ENCODE peak calls at places on chromosomes 7 and 10, in six cellular contexts. One of them, this sample, is unnamed. For H3K36me3, the result is how much of the 10 kb centered on the place peaks cover.

GRCh38 chr10:104501864-104502579 is 139.1 kb upstream of the SORCS3 start:
- DNase-seq in esophagus muscularis mucosa: no peak
- DNase-seq in endothelial cell of umbilical vein: no peak
- DNase-seq in H1: no peak
- DNase-seq in prostate gland: no peak
- DNase-seq in stomach: no peak
- DNase-seq in this sample: no peak

GRCh38 chr10:124339119-124339807 is 79.5 kb downstream of the OAT start:
- DNase-seq in esophagus muscularis mucosa: no peak
- DNase-seq in endothelial cell of umbilical vein: no peak
- DNase-seq in H1: no peak
- DNase-seq in prostate gland: no peak
- DNase-seq in stomach: peak
- DNase-seq in this sample: no peak

GRCh38 chr10:123796736-123797135 is 94.9 kb downstream of the CPXM2 start:
- DNase-seq in esophagus muscularis mucosa: peak
- DNase-seq in endothelial cell of umbilical vein: no peak
- DNase-seq in H1: peak
- DNase-seq in prostate gland: no peak
- DNase-seq in stomach: no peak
- DNase-seq in this sample: no peak

GRCh38 chr7:14765731-14766130 is 136.8 kb downstream of the DGKB start:
- DNase-seq in esophagus muscularis mucosa: no peak
- DNase-seq in endothelial cell of umbilical vein: no peak
- DNase-seq in H1: no peak
- DNase-seq in prostate gland: no peak
- DNase-seq in stomach: no peak
- DNase-seq in this sample: no peak

GRCh38 chr10:70052462-70053211 is at the start of gene MACROH2A2:
- DNase-seq in esophagus muscularis mucosa: peak
- DNase-seq in endothelial cell of umbilical vein: peak
- DNase-seq in H1: peak
- DNase-seq in prostate gland: peak
- DNase-seq in stomach: peak
- DNase-seq in this sample: no peak

GRCh38 chr10:67815571-67816059 is 22.4 kb downstream of the DNAJC12 start:
- DNase-seq in esophagus muscularis mucosa: no peak
- DNase-seq in endothelial cell of umbilical vein: peak
- DNase-seq in H1: no peak
- DNase-seq in prostate gland: peak
- DNase-seq in stomach: no peak
- DNase-seq in this sample: peak

GRCh38 chr7:150874401-150875198 is 22.3 kb downstream of the AOC1 start:
- DNase-seq in esophagus muscularis mucosa: peak
- DNase-seq in endothelial cell of umbilical vein: no peak
- DNase-seq in H1: no peak
- DNase-seq in prostate gland: no peak
- DNase-seq in stomach: no peak
- DNase-seq in this sample: no peak

GRCh38 chr10:97849491-97850402 is at the start of gene GOLGA7B:
- DNase-seq in esophagus muscularis mucosa: no peak
- DNase-seq in endothelial cell of umbilical vein: peak
- DNase-seq in H1: peak
- DNase-seq in prostate gland: no peak
- DNase-seq in stomach: peak
- DNase-seq in this sample: no peak

GRCh38 chr7:135386181-135386580 is 123.7 kb downstream of the CNOT4 start:
- DNase-seq in esophagus muscularis mucosa: no peak
- DNase-seq in endothelial cell of umbilical vein: peak
- DNase-seq in H1: no peak
- DNase-seq in prostate gland: no peak
- DNase-seq in stomach: no peak
- DNase-seq in this sample: no peak

GRCh38 chr10:58898854-58899573 is 277.4 kb upstream of the PHYHIPL start:
- DNase-seq in esophagus muscularis mucosa: no peak
- DNase-seq in endothelial cell of umbilical vein: no peak
- DNase-seq in H1: no peak
- DNase-seq in prostate gland: no peak
- DNase-seq in stomach: no peak
- DNase-seq in this sample: no peak

GRCh38 chr10:6044060-6044459 is 18.1 kb downstream of the IL2RA start:
- DNase-seq in esophagus muscularis mucosa: peak
- DNase-seq in endothelial cell of umbilical vein: no peak
- DNase-seq in H1: peak
- DNase-seq in prostate gland: no peak
- DNase-seq in stomach: no peak
- DNase-seq in this sample: no peak

GRCh38 chr7:77419102-77419501 is 3.0 kb upstream of the GSAP start:
- DNase-seq in esophagus muscularis mucosa: no peak
- DNase-seq in endothelial cell of umbilical vein: no peak
- DNase-seq in H1: no peak
- DNase-seq in prostate gland: no peak
- DNase-seq in stomach: no peak
- DNase-seq in this sample: no peak

GRCh38 chr10:15440204-15440711 is 69.2 kb upstream of the FAM171A1 start:
- DNase-seq in esophagus muscularis mucosa: no peak
- DNase-seq in endothelial cell of umbilical vein: no peak
- DNase-seq in H1: no peak
- DNase-seq in prostate gland: no peak
- DNase-seq in stomach: no peak
- DNase-seq in this sample: no peak

GRCh38 chr10:94583164-94583563 is 37.6 kb downstream of the HELLS start:
- DNase-seq in esophagus muscularis mucosa: no peak
- DNase-seq in endothelial cell of umbilical vein: no peak
- DNase-seq in H1: no peak
- DNase-seq in prostate gland: no peak
- DNase-seq in stomach: no peak
- DNase-seq in this sample: no peak

GRCh38 chr10:69434169-69434568 is 17.1 kb upstream of the TSPAN15 start:
- DNase-seq in esophagus muscularis mucosa: no peak
- DNase-seq in endothelial cell of umbilical vein: peak
- DNase-seq in H1: no peak
- DNase-seq in prostate gland: no peak
- DNase-seq in stomach: no peak
- DNase-seq in this sample: no peak

GRCh38 chr10:14502451-14502850 is 171.7 kb upstream of the FRMD4A start:
- DNase-seq in esophagus muscularis mucosa: no peak
- DNase-seq in endothelial cell of umbilical vein: no peak
- DNase-seq in H1: no peak
- DNase-seq in prostate gland: no peak
- DNase-seq in stomach: no peak
- DNase-seq in this sample: no peak

GRCh38 chr10:98424308-98425254 is 9.6 kb upstream of the PYROXD2 start:
- DNase-seq in esophagus muscularis mucosa: no peak
- DNase-seq in endothelial cell of umbilical vein: no peak
- DNase-seq in H1: no peak
- DNase-seq in prostate gland: no peak
- DNase-seq in stomach: peak
- DNase-seq in this sample: no peak

GRCh38 chr7:82284936-82285519 is 158.5 kb downstream of the CACNA2D1 start:
- DNase-seq in esophagus muscularis mucosa: no peak
- DNase-seq in endothelial cell of umbilical vein: no peak
- DNase-seq in H1: no peak
- DNase-seq in prostate gland: no peak
- DNase-seq in stomach: no peak
- DNase-seq in this sample: no peak

GRCh38 chr7:74183142-74183541 is 9.0 kb downstream of the EIF4H start:
- DNase-seq in esophagus muscularis mucosa: no peak
- DNase-seq in endothelial cell of umbilical vein: no peak
- DNase-seq in H1: no peak
- DNase-seq in prostate gland: peak
- DNase-seq in stomach: no peak
- DNase-seq in this sample: no peak

GRCh38 chr10:119650692-119651513 is at the start of gene BAG3:
- DNase-seq in esophagus muscularis mucosa: peak
- DNase-seq in endothelial cell of umbilical vein: peak
- DNase-seq in H1: peak
- DNase-seq in prostate gland: peak
- DNase-seq in stomach: peak
- DNase-seq in this sample: no peak

GRCh38 chr10:1217237-1217587 is 161.0 kb downstream of the WDR37 start:
- DNase-seq in esophagus muscularis mucosa: no peak
- DNase-seq in endothelial cell of umbilical vein: no peak
- DNase-seq in H1: no peak
- DNase-seq in prostate gland: no peak
- DNase-seq in stomach: no peak
- DNase-seq in this sample: no peak

GRCh38 chr10:127200646-127201045 is 4.3 kb upstream of the INSYN2A start:
- DNase-seq in esophagus muscularis mucosa: no peak
- DNase-seq in endothelial cell of umbilical vein: no peak
- DNase-seq in H1: no peak
- DNase-seq in prostate gland: no peak
- DNase-seq in stomach: no peak
- DNase-seq in this sample: no peak

GRCh38 chr10:119281581-119282071 is 74.3 kb downstream of the GRK5 start:
- DNase-seq in esophagus muscularis mucosa: no peak
- DNase-seq in endothelial cell of umbilical vein: no peak
- DNase-seq in H1: no peak
- DNase-seq in prostate gland: peak
- DNase-seq in stomach: peak
- DNase-seq in this sample: no peak

GRCh38 chr7:149720372-149721083 is 52.9 kb downstream of the ZNF467 start:
- DNase-seq in esophagus muscularis mucosa: no peak
- DNase-seq in endothelial cell of umbilical vein: no peak
- DNase-seq in H1: no peak
- DNase-seq in prostate gland: peak
- DNase-seq in stomach: peak
- DNase-seq in this sample: no peak

DNA sequence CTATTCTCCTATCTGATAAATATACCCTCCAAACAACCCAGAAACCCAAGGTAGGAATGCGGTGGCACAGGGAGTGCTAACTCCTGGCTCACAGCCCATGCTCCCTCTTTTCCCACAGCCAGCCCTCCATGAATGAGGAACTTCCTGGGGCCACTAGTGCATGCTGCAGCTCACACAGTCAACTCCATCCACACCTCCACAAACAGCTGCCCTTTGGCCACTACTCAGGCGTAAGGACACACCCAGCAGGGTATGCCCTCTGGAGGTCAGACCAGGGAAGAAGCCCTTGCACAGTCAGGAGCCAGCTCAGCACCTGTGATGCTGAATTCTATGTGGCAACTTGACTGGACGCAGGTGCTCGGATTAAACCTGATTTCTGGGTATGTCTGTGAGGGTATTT is 85.2 kb upstream of the PIK3CG start:
- DNase-seq in esophagus muscularis mucosa: no peak
- DNase-seq in endothelial cell of umbilical vein: no peak
- DNase-seq in H1: peak
- DNase-seq in prostate gland: no peak
- DNase-seq in stomach: peak
- DNase-seq in this sample: no peak
- TF ChIP-seq CTCF in esophagus muscularis mucosa: no peak
- TF ChIP-seq CTCF in endothelial cell of umbilical vein: no peak
- TF ChIP-seq CTCF in H1: peak
- TF ChIP-seq CTCF in prostate gland: no peak
- TF ChIP-seq CTCF in stomach: no peak
- TF ChIP-seq CTCF in this sample: peak

DNA sequence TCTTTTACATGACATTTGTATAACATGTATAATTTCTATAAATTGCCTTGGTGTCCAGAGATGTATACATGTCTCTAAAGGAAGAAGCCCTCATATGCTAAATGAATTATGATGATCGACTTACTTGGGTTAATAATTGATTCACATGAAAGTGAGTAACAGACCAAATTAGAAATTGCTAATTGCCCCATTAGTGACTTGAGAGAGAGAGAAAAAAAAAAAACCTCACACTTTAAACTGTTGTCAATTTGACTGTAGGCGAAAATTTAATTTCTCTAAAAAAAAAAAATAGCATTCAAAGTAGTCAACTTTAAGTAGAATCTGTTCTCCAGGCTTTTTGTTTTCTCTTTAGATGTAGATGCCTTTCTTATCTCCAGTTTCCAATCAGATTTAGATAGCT is 383.3 kb downstream of the SH2D4B start:
- DNase-seq in esophagus muscularis mucosa: no peak
- DNase-seq in endothelial cell of umbilical vein: no peak
- DNase-seq in H1: no peak
- DNase-seq in prostate gland: no peak
- DNase-seq in stomach: no peak
- DNase-seq in this sample: no peak
- H3K36me3 ChIP-seq in esophagus muscularis mucosa: under half
- H3K36me3 ChIP-seq in endothelial cell of umbilical vein: under half
- H3K36me3 ChIP-seq in H1: under half
- H3K36me3 ChIP-seq in prostate gland: under half
- H3K36me3 ChIP-seq in stomach: under half
- H3K36me3 ChIP-seq in this sample: under half

DNA sequence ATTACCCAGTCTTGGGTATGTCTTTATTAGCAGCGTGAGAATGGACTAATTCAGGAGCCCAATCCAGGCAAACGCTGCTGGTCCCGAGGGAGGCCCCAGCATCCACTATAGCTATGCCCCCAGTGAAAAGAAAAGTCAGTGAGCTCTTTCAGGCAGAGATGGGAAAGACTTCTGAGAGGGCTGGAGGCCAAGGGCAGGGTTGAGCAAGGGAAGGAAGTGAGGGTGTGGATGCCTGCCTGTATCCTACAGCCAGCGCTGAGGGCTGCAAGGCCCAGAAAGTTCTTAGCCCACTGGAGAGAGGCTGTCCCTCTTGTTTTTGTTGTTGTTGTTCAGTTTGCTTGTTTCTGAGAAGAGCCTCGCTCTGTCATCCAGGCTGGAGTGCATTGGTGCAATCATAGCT is 261.6 kb downstream of the ZEB1 start:
- DNase-seq in esophagus muscularis mucosa: no peak
- DNase-seq in endothelial cell of umbilical vein: no peak
- DNase-seq in H1: no peak
- DNase-seq in prostate gland: no peak
- DNase-seq in stomach: no peak
- DNase-seq in this sample: no peak
- TF ChIP-seq POLR2AphosphoS5 in esophagus muscularis mucosa: no peak
- TF ChIP-seq POLR2AphosphoS5 in endothelial cell of umbilical vein: no peak
- TF ChIP-seq POLR2AphosphoS5 in H1: no peak
- TF ChIP-seq POLR2AphosphoS5 in prostate gland: no peak
- TF ChIP-seq POLR2AphosphoS5 in stomach: no peak
- TF ChIP-seq POLR2AphosphoS5 in this sample: no peak

DNA sequence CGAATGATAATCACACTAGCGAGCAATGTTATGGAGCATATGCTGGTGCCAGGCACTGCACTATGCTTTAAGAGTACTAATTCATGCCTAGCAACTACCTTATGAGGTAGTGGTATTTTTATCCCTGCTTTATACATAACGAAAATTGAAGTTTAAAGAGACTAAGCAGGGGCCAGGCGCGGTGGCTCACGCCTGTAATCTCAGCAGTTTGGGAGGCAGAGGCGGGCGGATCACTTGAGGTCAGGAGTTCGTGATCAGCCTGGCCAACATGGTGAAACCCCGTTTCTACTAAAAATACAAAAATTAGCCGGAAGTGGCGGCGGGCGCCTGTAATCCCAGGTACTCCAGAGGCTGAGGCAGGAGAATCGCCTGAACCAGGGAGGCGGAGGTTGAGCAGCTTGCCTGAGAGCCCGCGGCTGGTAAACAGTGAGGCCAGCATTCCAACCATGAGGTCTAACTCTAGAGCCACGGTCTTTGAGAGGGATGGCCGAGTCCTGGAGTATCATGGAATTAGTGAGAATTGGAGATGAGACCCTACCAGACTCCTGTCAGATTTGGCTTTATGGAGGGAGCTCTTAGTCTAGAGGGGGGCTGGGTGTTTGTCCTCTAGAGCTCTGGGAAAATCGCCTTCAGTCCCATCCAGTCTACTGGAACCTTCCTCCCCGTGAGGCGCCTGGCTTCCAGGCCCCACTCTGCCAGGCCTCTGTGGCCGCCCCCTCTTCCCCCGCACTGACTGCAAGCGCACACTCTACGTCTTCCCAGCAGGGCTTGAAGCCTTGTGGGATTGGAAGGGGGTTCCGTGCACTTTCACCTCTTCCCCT is 11.6 kb downstream of the TLX1 start:
- DNase-seq in esophagus muscularis mucosa: no peak
- DNase-seq in endothelial cell of umbilical vein: no peak
- DNase-seq in H1: no peak
- DNase-seq in prostate gland: no peak
- DNase-seq in stomach: no peak
- DNase-seq in this sample: no peak
- TF ChIP-seq CTCF in esophagus muscularis mucosa: no peak
- TF ChIP-seq CTCF in endothelial cell of umbilical vein: no peak
- TF ChIP-seq CTCF in H1: no peak
- TF ChIP-seq CTCF in prostate gland: no peak
- TF ChIP-seq CTCF in stomach: no peak
- TF ChIP-seq CTCF in this sample: no peak

This sample was measured in Panc1.